ENCODE peak calls at places on chromosome 19, in six cellular contexts. Q, U, P, T, B and Z are unnamed samples.
A peak's percentile ranks its signal among the peaks of the same experiment; 100 is the strongest.

GRCh38 chr19:33752018-33752790 is 44.5 kb upstream of the KCTD15 start:
- DNase-seq in Q (no peak), U (no peak), P (no peak), T (no peak), B (no peak), Z (no peak)

GRCh38 chr19:54011507-54012211 is 20.2 kb downstream of the CACNG6 start:
- DNase-seq in Q (no peak), U (no peak), P (no peak), T (no peak), B (no peak), Z (no peak)

GRCh38 chr19:1672038-1672768 is 19.8 kb upstream of the TCF3 start:
- DNase-seq in Q (peak; percentile 40), U (peak; percentile 5), P (peak; percentile 69), T (peak; percentile 65), B (peak; percentile 90), Z (no peak)

GRCh38 chr19:5927439-5927821 is 13.4 kb downstream of the CAPS start:
- DNase-seq in Q (no peak), U (no peak), P (no peak), T (no peak), B (no peak), Z (no peak)

GRCh38 chr19:44807162-44807561 is 1.7 kb upstream of the BCAM start:
- DNase-seq in Q (no peak), U (no peak), P (no peak), T (no peak), B (no peak), Z (no peak)

GRCh38 chr19:2072757-2073551 is 21.9 kb upstream of the MKNK2 start:
- DNase-seq in Q (no peak), U (no peak), P (no peak), T (no peak), B (peak; percentile 74), Z (no peak)

GRCh38 chr19:17325881-17326594 is 8.6 kb downstream of the ANO8 start:
- DNase-seq in Q (peak; percentile 76), U (no peak), P (no peak), T (no peak), B (no peak), Z (no peak)

GRCh38 chr19:2462635-2463421 is 6.1 kb upstream of the LMNB2 start:
- DNase-seq in Q (peak; percentile 96), U (peak; percentile 98), P (no peak), T (no peak), B (peak; percentile 83), Z (no peak)

GRCh38 chr19:3250675-3251074 is 26.2 kb downstream of the CELF5 start:
- DNase-seq in Q (no peak), U (no peak), P (peak; percentile 37), T (peak; percentile 67), B (no peak), Z (no peak)

GRCh38 chr19:13329766-13330165 is 176.5 kb downstream of the CACNA1A start:
- DNase-seq in Q (no peak), U (no peak), P (no peak), T (no peak), B (no peak), Z (no peak)

GRCh38 chr19:1324792-1325567 is 39.3 kb downstream of the EFNA2 start:
- DNase-seq in Q (peak; percentile 86), U (peak; percentile 56), P (peak; percentile 84), T (peak; percentile 75), B (no peak), Z (no peak)

GRCh38 chr19:44003461-44004134 is 841 bp downstream of the ZNF230 start:
- DNase-seq in Q (no peak), U (no peak), P (no peak), T (peak; percentile 25), B (peak; percentile 72), Z (no peak)

GRCh38 chr19:43719918-43720317 is 4.0 kb downstream of the IRGC start:
- DNase-seq in Q (no peak), U (no peak), P (no peak), T (no peak), B (no peak), Z (no peak)

GRCh38 chr19:1494115-1494815 is 3.3 kb downstream of the REEP6 start:
- DNase-seq in Q (no peak), U (no peak), P (no peak), T (no peak), B (no peak), Z (no peak)

GRCh38 chr19:51570962-51571575 is at the start of gene ZNF175:
- DNase-seq in Q (peak; percentile 98), U (peak; percentile 93), P (peak; percentile 92), T (peak; percentile 89), B (peak; percentile 90), Z (peak; percentile 92)

GRCh38 chr19:49556412-49557398 is 23.7 kb downstream of the NOSIP start:
- DNase-seq in Q (no peak), U (no peak), P (no peak), T (peak; percentile 71), B (no peak), Z (no peak)

GRCh38 chr19:40578442-40578908 is 1.8 kb downstream of the SHKBP1 start:
- DNase-seq in Q (no peak), U (no peak), P (no peak), T (peak; percentile 27), B (no peak), Z (no peak)

GRCh38 chr19:7654401-7654800 is 14.4 kb upstream of the RETN start:
- DNase-seq in Q (peak; percentile 17), U (peak; percentile 50), P (no peak), T (no peak), B (no peak), Z (no peak)

GRCh38 chr19:35404879-35405622 is 34.2 kb downstream of the GPR42 start:
- DNase-seq in Q (peak; percentile 88), U (peak; percentile 96), P (no peak), T (peak; percentile 81), B (no peak), Z (no peak)

GRCh38 chr19:34772697-34773554 is at the start of gene ZNF599:
- DNase-seq in Q (peak; percentile 88), U (peak; percentile 78), P (peak; percentile 92), T (peak; percentile 93), B (peak; percentile 96), Z (peak; percentile 88)

GRCh38 chr19:43784981-43785808 is 4.4 kb upstream of the KCNN4 start:
- DNase-seq in Q (peak; percentile 77), U (peak; percentile 65), P (peak; percentile 63), T (peak; percentile 71), B (peak; percentile 84), Z (no peak)

GRCh38 chr19:9847087-9847671 is 12.1 kb downstream of the PIN1 start:
- DNase-seq in Q (peak; percentile 95), U (peak; percentile 95), P (peak; percentile 78), T (peak; percentile 82), B (no peak), Z (no peak)
- TF ChIP-seq CTCF in Q (peak; percentile 88), U (peak; percentile 92), P (peak; percentile 24), T (no peak), B (peak; percentile 14), Z (peak; percentile 58)

DNA sequence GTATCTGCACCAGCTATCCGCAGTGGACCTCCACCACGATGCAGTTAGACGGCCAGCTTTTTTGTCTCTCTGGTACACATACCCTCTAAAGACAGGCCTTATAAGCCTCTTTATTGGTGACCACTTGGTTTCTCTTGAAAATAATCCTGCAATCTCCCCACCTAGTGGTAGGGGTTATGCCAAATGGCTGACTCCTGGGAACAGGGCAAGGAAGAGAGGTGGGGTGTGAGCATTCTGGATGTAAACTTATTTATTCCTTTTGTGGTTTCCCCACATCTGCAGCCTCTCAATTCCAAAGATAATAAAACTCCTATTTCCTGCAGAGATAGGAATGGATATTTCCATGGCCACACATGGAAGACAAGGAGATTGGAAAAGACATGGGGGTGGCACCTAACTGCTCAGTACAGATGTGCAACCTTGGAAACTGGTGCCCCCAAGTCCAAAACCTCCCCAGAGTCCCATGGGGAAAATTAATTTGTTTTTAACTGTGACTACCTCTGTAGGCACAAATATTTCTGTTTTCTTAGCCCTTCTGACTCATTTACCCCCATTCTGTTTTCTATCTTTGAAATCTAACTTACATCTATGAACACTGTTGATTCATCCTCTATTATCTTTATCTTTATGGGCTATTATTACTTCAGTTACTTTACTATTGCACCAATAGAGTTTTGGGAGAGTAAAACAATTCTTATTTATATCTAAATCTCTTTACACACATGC is 112.7 kb upstream of the TSHZ3 start:
- DNase-seq in Q (peak; percentile 25), U (peak; percentile 11), P (no peak), T (no peak), B (no peak), Z (no peak)
- TF ChIP-seq CTCF in Q (peak; percentile 27), U (peak; percentile 58), P (no peak), T (no peak), B (no peak), Z (no peak)

GRCh38 chr19:58366576-58367430 is 4.3 kb upstream of the ZNF497 start:
- DNase-seq in Q (no peak), U (no peak), P (no peak), T (no peak), B (no peak), Z (no peak)

GRCh38 chr19:58367698-58368454 is 5.3 kb upstream of the ZNF497 start:
- DNase-seq in Q (no peak), U (no peak), P (no peak), T (no peak), B (no peak), Z (no peak)

GRCh38 chr19:58368561-58369360 is 6.2 kb upstream of the ZNF497 start:
- DNase-seq in Q (no peak), U (no peak), P (no peak), T (no peak), B (peak; percentile 67), Z (no peak)

GRCh38 chr19:58374200-58374599 is 6.6 kb downstream of the ZNF837 start:
- DNase-seq in Q (no peak), U (no peak), P (no peak), T (no peak), B (no peak), Z (no peak)

GRCh38 chr19:58372311-58373133 is 8.3 kb downstream of the ZNF837 start:
- DNase-seq in Q (no peak), U (no peak), P (no peak), T (no peak), B (peak; percentile 52), Z (no peak)
- TF ChIP-seq CTCF in Q (no peak), U (peak; percentile 63), P (peak; percentile 28), T (no peak), B (no peak), Z (peak; percentile 54)

GRCh38 chr19:29785955-29786589 is 25.7 kb upstream of the CCNE1 start:
- DNase-seq in Q (no peak), U (no peak), P (no peak), T (peak; percentile 35), B (no peak), Z (no peak)
- TF ChIP-seq CTCF in Q (no peak), U (peak; percentile 40), P (no peak), T (no peak), B (no peak), Z (peak; percentile 37)